ENCODE peak calls at places on chromosomes 7 and 10, in four cellular contexts. T, Y, Z and L are unnamed samples.

GRCh38 chr10:101363850-101364400 is 10.0 kb downstream of the BTRC start:
- DNase-seq in T (peak), Y (no peak), Z (no peak), L (no peak)

GRCh38 chr7:48376263-48376662 is 205.0 kb downstream of the ABCA13 start:
- DNase-seq in T (no peak), Y (no peak), Z (no peak), L (no peak)

GRCh38 chr7:231030-231857 is 38.9 kb downstream of the FAM20C start:
- DNase-seq in T (no peak), Y (no peak), Z (no peak), L (no peak)

GRCh38 chr7:151818674-151819519 is 58.0 kb downstream of the PRKAG2 start:
- DNase-seq in T (no peak), Y (no peak), Z (peak), L (no peak)

GRCh38 chr10:88117869-88118632 is 254.6 kb downstream of the PTEN start:
- DNase-seq in T (no peak), Y (no peak), Z (no peak), L (no peak)

GRCh38 chr7:155407799-155408198 is 50.1 kb upstream of the EN2 start:
- DNase-seq in T (no peak), Y (no peak), Z (no peak), L (no peak)

GRCh38 chr10:92756233-92757065 is 66.7 kb downstream of the HHEX start:
- DNase-seq in T (no peak), Y (no peak), Z (no peak), L (no peak)

GRCh38 chr10:43187213-43187612 is 49.0 kb downstream of the CSGALNACT2 start:
- DNase-seq in T (no peak), Y (no peak), Z (no peak), L (no peak)

GRCh38 chr7:115868369-115868768 is 162.2 kb downstream of the TFEC start:
- DNase-seq in T (no peak), Y (no peak), Z (no peak), L (no peak)